ENCODE peak calls at places on chromosome 13, in five cellular contexts. B is mammary epithelial cell, E is neural progenitor cell, Q is K562, J is OCI-LY7. T is an unnamed sample.

GRCh38 chr13:105311094-105311493 is 1224.4 kb downstream of the EFNB2 start:
- DNase-seq in B (no peak), E (no peak), Q (no peak), J (no peak), T (no peak)

GRCh38 chr13:18948664-18949488 is 232.7 kb downstream of the TUBA3C start:
- DNase-seq in B (no peak), E (no peak), Q (no peak), J (no peak), T (no peak)

GRCh38 chr13:63696055-63696454 is 2280.4 kb upstream of the PCDH20 start:
- DNase-seq in B (no peak), E (no peak), Q (no peak), J (no peak), T (no peak)

GRCh38 chr13:31722684-31723083 is 16.6 kb upstream of the RXFP2 start:
- DNase-seq in B (no peak), E (no peak), Q (no peak), J (no peak), T (no peak)

GRCh38 chr13:71979616-71980015 is 112.6 kb upstream of the DACH1 start:
- DNase-seq in B (peak; percentile 12), E (peak; percentile 30), Q (peak; percentile 7), J (peak; percentile 2), T (peak; percentile 17)

GRCh38 chr13:47932953-47933687 is 68.0 kb downstream of the SUCLA2 start:
- DNase-seq in B (peak; percentile 3), E (peak; percentile 29), Q (no peak), J (no peak), T (no peak)

GRCh38 chr13:112179995-112180394 is 113.0 kb downstream of the SOX1 start:
- DNase-seq in B (no peak), E (no peak), Q (no peak), J (no peak), T (no peak)

GRCh38 chr13:43786766-43787517 is at the start of gene ENOX1:
- DNase-seq in B (peak; percentile 64), E (peak; percentile 88), Q (no peak), J (peak; percentile 55), T (peak; percentile 44)

GRCh38 chr13:51534075-51534817 is 50.0 kb upstream of the WDFY2 start:
- DNase-seq in B (peak; percentile 35), E (no peak), Q (no peak), J (no peak), T (no peak)

GRCh38 chr13:100090861-100091260 is 2.0 kb downstream of the PCCA start:
- DNase-seq in B (no peak), E (no peak), Q (no peak), J (no peak), T (no peak)
- H4K20me1 ChIP-seq in B (no peaks in the 10 kb centered on the region), E (peaks cover 23% of the 10 kb centered on the region), Q (no peaks in the 10 kb centered on the region), J (no peaks in the 10 kb centered on the region), T (no peaks in the 10 kb centered on the region)

DNA sequence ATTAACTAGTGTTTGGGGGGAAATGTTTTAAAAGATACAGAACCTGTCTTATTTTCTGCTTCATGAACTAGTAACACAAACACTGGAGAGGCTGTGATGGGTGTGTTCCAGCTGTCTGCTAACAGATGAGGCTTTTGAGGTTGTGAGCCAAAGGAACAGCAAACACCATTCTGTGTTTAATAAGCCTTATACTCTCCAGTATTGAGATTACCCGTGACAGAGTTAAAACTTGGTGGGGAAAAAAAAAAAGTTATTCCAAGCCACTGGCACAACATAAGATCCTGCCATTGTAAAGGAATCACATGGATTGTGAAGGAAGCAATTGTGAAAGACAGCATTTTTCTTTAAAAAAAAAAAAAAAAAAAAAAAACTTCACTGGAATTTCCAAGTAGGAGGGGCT is 48.4 kb downstream of the KCTD12 start:
- DNase-seq in B (no peak), E (no peak), Q (no peak), J (no peak), T (no peak)
- H4K20me1 ChIP-seq in B (no peaks in the 10 kb centered on the region), E (no peaks in the 10 kb centered on the region), Q (no peaks in the 10 kb centered on the region), J (no peaks in the 10 kb centered on the region), T (no peaks in the 10 kb centered on the region)

DNA sequence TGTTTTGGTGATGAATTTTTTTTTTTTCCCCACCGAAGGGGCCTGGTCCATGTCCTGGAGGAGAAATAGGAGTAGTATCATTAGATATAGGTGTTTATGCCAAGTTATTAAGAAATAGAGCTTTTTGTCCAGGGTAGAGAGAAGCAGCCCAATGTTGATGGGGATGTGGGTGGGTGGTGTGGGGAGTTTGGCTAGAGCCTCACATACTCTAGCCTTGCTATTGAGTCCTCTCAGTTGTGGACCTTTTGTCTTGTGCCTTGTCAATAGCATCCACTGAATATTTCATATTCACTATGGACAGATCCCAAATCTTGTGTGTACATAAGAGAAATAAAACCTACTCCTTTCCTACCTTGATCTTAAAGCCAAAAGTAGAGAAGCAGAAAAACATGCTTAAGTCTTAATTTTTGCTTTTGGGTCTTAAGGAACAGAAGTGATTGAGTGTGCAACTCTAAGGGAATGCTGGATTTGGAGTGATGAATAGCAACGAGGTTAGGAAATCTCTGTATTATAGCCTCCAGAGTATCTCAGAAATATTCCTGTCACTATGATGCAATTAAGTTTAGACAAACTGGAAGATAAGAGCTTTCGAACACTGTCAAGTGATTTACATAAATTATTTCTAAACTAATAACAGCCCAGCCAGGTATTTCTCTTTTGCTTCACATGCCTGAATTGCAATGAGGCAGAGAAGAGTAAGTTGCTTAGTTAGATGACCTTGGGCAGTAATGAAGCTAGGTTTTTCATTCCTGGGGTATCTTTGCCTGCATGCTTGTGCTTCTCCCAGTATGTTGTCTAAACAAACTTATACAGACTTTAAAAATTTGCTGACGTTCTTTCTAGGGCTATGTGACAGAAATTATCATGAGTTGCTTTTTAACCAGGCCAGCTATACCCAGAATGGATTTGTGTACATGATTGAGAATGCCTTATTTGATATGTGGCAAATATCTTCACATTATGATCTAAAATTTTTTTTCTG is 134.3 kb downstream of the LMO7 start:
- DNase-seq in B (no peak), E (no peak), Q (no peak), J (no peak), T (no peak)
- H4K20me1 ChIP-seq in B (no peaks in the 10 kb centered on the region), E (no peaks in the 10 kb centered on the region), Q (no peaks in the 10 kb centered on the region), J (no peaks in the 10 kb centered on the region), T (no peaks in the 10 kb centered on the region)

GRCh38 chr13:114063545-114064515 is 68.6 kb downstream of the RASA3 start:
- DNase-seq in B (peak; percentile 37), E (peak; percentile 38), Q (peak; percentile 44), J (no peak), T (peak; percentile 37)

GRCh38 chr13:114062754-114063153 is 69.7 kb downstream of the RASA3 start:
- DNase-seq in B (no peak), E (no peak), Q (no peak), J (no peak), T (no peak)

GRCh38 chr13:114061746-114062145 is 70.7 kb downstream of the RASA3 start:
- DNase-seq in B (no peak), E (no peak), Q (no peak), J (no peak), T (no peak)

GRCh38 chr13:114061047-114061446 is 71.4 kb downstream of the RASA3 start:
- DNase-seq in B (no peak), E (no peak), Q (no peak), J (no peak), T (no peak)

DNA sequence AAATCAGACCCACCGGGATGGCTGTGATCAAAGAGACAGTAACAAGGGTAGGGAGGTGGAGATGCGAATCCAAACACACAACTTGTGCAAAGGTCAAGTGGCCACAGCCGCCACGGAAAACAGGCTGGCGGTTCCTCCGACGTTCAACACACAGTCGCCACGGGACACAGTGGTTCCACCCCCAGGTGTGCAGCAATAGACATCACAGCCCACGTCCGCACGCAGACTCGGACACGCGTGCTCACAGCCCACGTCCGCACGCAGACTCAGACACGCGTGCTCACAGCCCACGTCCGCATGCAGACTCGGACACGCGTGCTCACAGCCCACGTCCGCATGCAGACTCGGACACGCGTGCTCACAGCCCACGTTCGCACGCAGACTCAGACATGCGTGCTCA is 70.1 kb downstream of the RASA3 start:
- DNase-seq in B (no peak), E (no peak), Q (no peak), J (no peak), T (no peak)
- H4K20me1 ChIP-seq in B (no peaks in the 10 kb centered on the region), E (no peaks in the 10 kb centered on the region), Q (no peaks in the 10 kb centered on the region), J (no peaks in the 10 kb centered on the region), T (no peaks in the 10 kb centered on the region)

DNA sequence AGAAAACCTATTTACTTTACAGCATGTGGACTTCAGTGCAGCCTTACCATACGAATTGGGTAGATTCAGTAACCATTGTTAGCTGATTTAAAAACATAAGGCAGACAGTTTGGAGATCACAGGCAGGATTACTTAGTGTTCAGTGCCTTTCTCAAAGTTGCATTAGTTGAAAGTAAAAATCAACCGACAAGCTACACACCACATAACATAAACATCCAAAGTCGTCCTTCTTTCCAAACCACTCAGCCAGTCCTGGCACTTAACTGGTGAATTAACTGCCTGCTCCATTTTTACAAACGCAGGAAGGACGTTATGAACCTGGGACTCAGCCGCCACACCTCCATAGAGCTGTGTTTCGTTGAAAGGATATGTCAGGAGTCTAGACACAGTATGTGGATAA is 91.4 kb downstream of the COL4A1 start:
- DNase-seq in B (no peak), E (no peak), Q (no peak), J (no peak), T (no peak)
- H4K20me1 ChIP-seq in B (no peaks in the 10 kb centered on the region), E (no peaks in the 10 kb centered on the region), Q (no peaks in the 10 kb centered on the region), J (no peaks in the 10 kb centered on the region), T (no peaks in the 10 kb centered on the region)

GRCh38 chr13:29567411-29567810 is 28.1 kb downstream of the SLC7A1 start:
- DNase-seq in B (peak; percentile 84), E (no peak), Q (no peak), J (no peak), T (no peak)
- H4K20me1 ChIP-seq in B (peaks cover 1% of the 10 kb centered on the region), E (peaks cover 21% of the 10 kb centered on the region), Q (peaks cover 45% of the 10 kb centered on the region), J (peaks cover 29% of the 10 kb centered on the region), T (no peaks in the 10 kb centered on the region)

GRCh38 chr13:98567140-98567539 is 9.8 kb downstream of the STK24 start:
- DNase-seq in B (no peak), E (no peak), Q (no peak), J (no peak), T (no peak)
- H4K20me1 ChIP-seq in B (peaks cover 9% of the 10 kb centered on the region), E (peaks cover 98% of the 10 kb centered on the region), Q (peaks cover 40% of the 10 kb centered on the region), J (peaks cover 19% of the 10 kb centered on the region), T (peaks cover 66% of the 10 kb centered on the region)

DNA sequence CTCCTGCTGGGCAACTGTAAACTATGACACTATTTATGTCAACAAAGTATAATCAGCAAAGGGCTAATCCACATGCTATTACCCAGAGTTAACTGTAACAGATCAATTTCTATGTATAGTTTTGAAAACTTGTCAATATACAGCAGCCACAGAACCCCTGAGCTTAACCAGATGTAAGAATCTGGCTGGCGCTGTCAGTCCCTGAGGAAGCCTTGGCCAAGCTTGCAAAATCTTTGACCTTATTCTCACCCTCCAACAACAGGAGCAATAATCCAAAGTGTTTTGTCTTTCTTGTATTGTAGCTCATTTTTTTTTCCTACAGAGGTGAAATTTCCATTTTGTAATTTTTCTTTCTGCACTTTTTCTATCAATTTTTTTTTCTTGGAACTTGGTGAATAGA is 1230.1 kb upstream of the SLC10A2 start:
- DNase-seq in B (no peak), E (no peak), Q (no peak), J (no peak), T (no peak)
- H4K20me1 ChIP-seq in B (no peaks in the 10 kb centered on the region), E (no peaks in the 10 kb centered on the region), Q (no peaks in the 10 kb centered on the region), J (no peaks in the 10 kb centered on the region), T (no peaks in the 10 kb centered on the region)